ENCODE peak calls at places on chromosomes 11 and 22, in seven cellular contexts. W is IMR-90, X is HCT116, E is GM12878, B is HepG2, G is K562, N is H1. Y is an unnamed sample.

GRCh38 chr11:63573881-63574855 is 11.0 kb upstream of the PLAAT2 start:
- DNase-seq in W (peak; percentile 85), X (no peak), E (no peak), B (peak; percentile 78), G (peak; percentile 34), N (no peak), Y (peak; percentile 59)

GRCh38 chr22:20807315-20807752 is 33.4 kb downstream of the SERPIND1 start:
- DNase-seq in W (peak; percentile 98), X (peak; percentile 8), E (no peak), B (no peak), G (peak; percentile 85), N (no peak), Y (peak; percentile 69)

GRCh38 chr11:12787847-12788246 is 113.6 kb downstream of the TEAD1 start:
- DNase-seq in W (peak; percentile 90), X (no peak), E (no peak), B (no peak), G (no peak), N (no peak), Y (no peak)

GRCh38 chr11:46420513-46420912 is 28.9 kb upstream of the CHRM4 start:
- DNase-seq in W (no peak), X (no peak), E (no peak), B (no peak), G (no peak), N (no peak), Y (no peak)

GRCh38 chr22:49586873-49587272 is 240.8 kb downstream of the BRD1 start:
- DNase-seq in W (no peak), X (no peak), E (no peak), B (no peak), G (no peak), N (peak; percentile 72), Y (no peak)

GRCh38 chr11:16505481-16505880 is 149.1 kb upstream of the SOX6 start:
- DNase-seq in W (no peak), X (no peak), E (no peak), B (no peak), G (no peak), N (no peak), Y (no peak)

GRCh38 chr11:16326679-16327297 is 29.6 kb downstream of the SOX6 start:
- DNase-seq in W (peak; percentile 78), X (no peak), E (no peak), B (no peak), G (no peak), N (no peak), Y (no peak)

GRCh38 chr22:38086001-38086845 is 2.2 kb upstream of the SLC16A8 start:
- DNase-seq in W (no peak), X (no peak), E (no peak), B (no peak), G (peak; percentile 48), N (no peak), Y (no peak)

GRCh38 chr11:62077136-62077535 is 46.7 kb upstream of the INCENP start:
- DNase-seq in W (peak; percentile 30), X (no peak), E (no peak), B (no peak), G (no peak), N (no peak), Y (no peak)

GRCh38 chr11:72685560-72686480 is 11.6 kb upstream of the PDE2A start:
- DNase-seq in W (peak; percentile 19), X (no peak), E (no peak), B (no peak), G (no peak), N (no peak), Y (no peak)

GRCh38 chr11:78655561-78655960 is 80.9 kb upstream of the NARS2 start:
- DNase-seq in W (no peak), X (no peak), E (no peak), B (no peak), G (no peak), N (peak; percentile 13), Y (no peak)

GRCh38 chr11:15969281-15969680 is 387.1 kb downstream of the SOX6 start:
- DNase-seq in W (peak; percentile 93), X (no peak), E (peak; percentile 32), B (peak; percentile 43), G (peak; percentile 57), N (no peak), Y (peak; percentile 35)

GRCh38 chr11:65560555-65561418 is 2.6 kb upstream of the LTBP3 start:
- DNase-seq in W (peak; percentile 66), X (no peak), E (no peak), B (no peak), G (peak; percentile 42), N (peak; percentile 83), Y (peak; percentile 74)

GRCh38 chr11:9726313-9727022 is 62.6 kb downstream of the SWAP70 start:
- DNase-seq in W (peak; percentile 88), X (peak; percentile 23), E (no peak), B (peak; percentile 33), G (no peak), N (no peak), Y (no peak)

GRCh38 chr22:44878483-44879300 is 126.3 kb downstream of the ARHGAP8 start:
- DNase-seq in W (no peak), X (no peak), E (no peak), B (no peak), G (no peak), N (no peak), Y (no peak)

GRCh38 chr11:73308003-73308962 is at the start of gene ARHGEF17:
- DNase-seq in W (peak; percentile 76), X (peak; percentile 34), E (no peak), B (peak; percentile 78), G (peak; percentile 72), N (peak; percentile 87), Y (peak; percentile 71)

GRCh38 chr11:71301858-71302533 is 49.6 kb upstream of the SHANK2 start:
- DNase-seq in W (no peak), X (no peak), E (no peak), B (no peak), G (no peak), N (peak; percentile 39), Y (no peak)

GRCh38 chr11:113578715-113579250 is 103.6 kb upstream of the DRD2 start:
- DNase-seq in W (no peak), X (no peak), E (no peak), B (no peak), G (no peak), N (peak; percentile 43), Y (no peak)

GRCh38 chr22:19704355-19705015 is 9.8 kb upstream of the SEPTIN5 start:
- DNase-seq in W (no peak), X (no peak), E (no peak), B (no peak), G (no peak), N (no peak), Y (no peak)

GRCh38 chr11:112291191-112291590 is 30.5 kb upstream of the PLET1 start:
- DNase-seq in W (no peak), X (no peak), E (no peak), B (no peak), G (no peak), N (no peak), Y (no peak)

GRCh38 chr22:17569971-17570511 is 6.7 kb downstream of the SLC25A18 start:
- DNase-seq in W (peak; percentile 4), X (no peak), E (no peak), B (no peak), G (no peak), N (no peak), Y (no peak)

GRCh38 chr22:44098966-44099530 is 74.9 kb downstream of the PARVB start:
- DNase-seq in W (no peak), X (no peak), E (no peak), B (no peak), G (no peak), N (no peak), Y (no peak)

GRCh38 chr11:134971381-134971780 is 559.3 kb upstream of the B3GAT1 start:
- DNase-seq in W (no peak), X (no peak), E (no peak), B (no peak), G (no peak), N (peak; percentile 26), Y (no peak)
- TF ChIP-seq CEBPB in W (no peak), X (no peak), E (no peak), B (no peak), G (no peak), N (no peak), Y (no peak)

GRCh38 chr11:14499178-14499559 is 442 bp downstream of the COPB1 start:
- DNase-seq in W (peak; percentile 10), X (no peak), E (no peak), B (peak; percentile 12), G (peak; percentile 21), N (no peak), Y (peak; percentile 19)

GRCh38 chr11:14502039-14502438 is 2.4 kb upstream of the COPB1 start:
- DNase-seq in W (no peak), X (no peak), E (no peak), B (no peak), G (no peak), N (no peak), Y (no peak)

GRCh38 chr11:14499560-14500180 is at the start of gene COPB1:
- DNase-seq in W (peak; percentile 95), X (peak; percentile 88), E (peak; percentile 77), B (peak; percentile 87), G (peak; percentile 82), N (peak; percentile 92), Y (peak; percentile 96)

GRCh38 chr11:14503023-14503422 is 3.4 kb upstream of the COPB1 start:
- DNase-seq in W (peak; percentile 18), X (no peak), E (no peak), B (no peak), G (no peak), N (no peak), Y (no peak)

DNA sequence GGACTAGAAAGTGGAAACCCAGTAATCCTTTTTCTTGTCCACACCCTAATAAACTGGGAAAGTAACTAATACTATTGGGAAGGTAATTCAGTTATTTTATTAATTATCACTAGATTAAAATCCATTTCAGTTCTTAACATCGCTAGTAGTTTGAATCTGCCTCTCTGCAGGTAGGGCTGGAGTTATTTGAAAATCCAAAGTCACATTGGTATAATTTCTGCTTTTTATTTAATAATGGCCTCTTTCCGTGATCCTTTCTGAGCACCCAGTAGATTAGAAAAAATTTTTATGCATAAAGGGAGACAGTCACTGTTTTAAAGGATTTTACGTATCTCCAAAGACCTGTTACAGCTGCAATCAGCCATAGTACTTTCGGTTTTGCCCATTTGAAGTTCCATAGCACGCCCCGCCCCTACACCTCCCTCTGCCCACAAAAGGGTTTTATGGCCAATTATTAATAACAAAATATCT is 605 bp upstream of the COPB1 start:
- DNase-seq in W (peak; percentile 68), X (no peak), E (peak; percentile 30), B (peak; percentile 39), G (no peak), N (no peak), Y (peak; percentile 48)
- TF ChIP-seq CEBPB in W (no peak), X (no peak), E (no peak), B (no peak), G (no peak), N (no peak), Y (no peak)

GRCh38 chr11:93861808-93862207 is 11.4 kb upstream of the VSTM5 start:
- DNase-seq in W (no peak), X (no peak), E (no peak), B (no peak), G (no peak), N (no peak), Y (no peak)
- TF ChIP-seq CEBPB in W (no peak), X (no peak), E (no peak), B (no peak), G (no peak), N (no peak), Y (no peak)

DNA sequence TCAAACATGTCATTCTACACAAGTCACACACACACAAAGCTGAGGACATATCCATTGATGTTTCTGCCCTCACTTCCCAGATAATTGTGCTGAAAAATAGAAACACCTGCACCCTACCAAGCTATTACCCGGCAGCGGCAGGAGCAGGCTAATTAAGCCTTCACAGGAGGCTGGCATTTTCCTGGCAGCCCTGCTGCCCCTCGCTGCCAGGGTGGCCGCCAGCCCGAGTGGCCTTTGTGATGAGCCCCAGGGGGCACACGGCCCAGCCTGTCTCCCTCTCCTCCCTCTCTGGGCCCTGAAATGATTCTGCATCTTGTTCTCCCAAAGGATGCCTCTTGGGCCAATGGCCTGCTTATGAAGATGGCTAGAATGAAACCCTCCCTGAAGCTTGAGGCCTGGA is 76.2 kb upstream of the TP53I11 start:
- DNase-seq in W (no peak), X (no peak), E (no peak), B (no peak), G (no peak), N (no peak), Y (no peak)
- TF ChIP-seq CEBPB in W (no peak), X (no peak), E (no peak), B (no peak), G (no peak), N (no peak), Y (no peak)